ENCODE peak calls at places on chromosomes 5 and 9, in four cellular contexts. One of them, this sample, is unnamed.

GRCh38 chr5:1111727-1112289 is at the start of gene SLC12A7:
- DNase-seq in K562: peak; percentile 50
- DNase-seq in HepG2: no peak
- DNase-seq in GM12878: no peak
- DNase-seq in this sample: peak; percentile 82

GRCh38 chr5:177447066-177447610 is 524 bp downstream of the PRR7 start:
- DNase-seq in K562: peak; percentile 80
- DNase-seq in HepG2: no peak
- DNase-seq in GM12878: no peak
- DNase-seq in this sample: peak; percentile 63

GRCh38 chr5:7904170-7904569 is 35.2 kb downstream of the MTRR start:
- DNase-seq in K562: no peak
- DNase-seq in HepG2: peak; percentile 5
- DNase-seq in GM12878: no peak
- DNase-seq in this sample: no peak

GRCh38 chr5:160837749-160838593 is 14.0 kb downstream of the ATP10B start:
- DNase-seq in K562: no peak
- DNase-seq in HepG2: no peak
- DNase-seq in GM12878: no peak
- DNase-seq in this sample: no peak

GRCh38 chr5:54329731-54330709 is 19.6 kb upstream of the ARL15 start:
- DNase-seq in K562: no peak
- DNase-seq in HepG2: no peak
- DNase-seq in GM12878: no peak
- DNase-seq in this sample: no peak

GRCh38 chr5:126912607-126913006 is 117.8 kb downstream of the MARCHF3 start:
- DNase-seq in K562: no peak
- DNase-seq in HepG2: no peak
- DNase-seq in GM12878: no peak
- DNase-seq in this sample: no peak

GRCh38 chr9:134617836-134618162 is 23.8 kb upstream of the COL5A1 start:
- DNase-seq in K562: no peak
- DNase-seq in HepG2: no peak
- DNase-seq in GM12878: no peak
- DNase-seq in this sample: no peak

GRCh38 chr5:54667136-54667535 is 149.6 kb downstream of the SNX18 start:
- DNase-seq in K562: no peak
- DNase-seq in HepG2: no peak
- DNase-seq in GM12878: no peak
- DNase-seq in this sample: no peak

GRCh38 chr5:34758514-34758913 is 80.5 kb upstream of the TTC23L start:
- DNase-seq in K562: no peak
- DNase-seq in HepG2: no peak
- DNase-seq in GM12878: no peak
- DNase-seq in this sample: no peak

GRCh38 chr5:122311888-122312669 is at the start of gene SNCAIP:
- DNase-seq in K562: peak; percentile 24
- DNase-seq in HepG2: no peak
- DNase-seq in GM12878: no peak
- DNase-seq in this sample: peak; percentile 57

GRCh38 chr5:163822548-163822947 is 317.1 kb downstream of the MAT2B start:
- DNase-seq in K562: no peak
- DNase-seq in HepG2: no peak
- DNase-seq in GM12878: no peak
- DNase-seq in this sample: no peak

GRCh38 chr9:32677931-32678330 is 42.5 kb upstream of the TAF1L start:
- DNase-seq in K562: no peak
- DNase-seq in HepG2: no peak
- DNase-seq in GM12878: no peak
- DNase-seq in this sample: no peak

GRCh38 chr5:142866563-142867275 is 96.5 kb downstream of the ARHGAP26 start:
- DNase-seq in K562: peak; percentile 65
- DNase-seq in HepG2: peak; percentile 74
- DNase-seq in GM12878: peak; percentile 26
- DNase-seq in this sample: peak; percentile 66

GRCh38 chr9:34253460-34253837 is 74.6 kb downstream of the UBAP1 start:
- DNase-seq in K562: no peak
- DNase-seq in HepG2: no peak
- DNase-seq in GM12878: no peak
- DNase-seq in this sample: no peak

GRCh38 chr5:139388198-139388821 is 1.4 kb downstream of the MZB1 start:
- DNase-seq in K562: no peak
- DNase-seq in HepG2: peak; percentile 63
- DNase-seq in GM12878: no peak
- DNase-seq in this sample: no peak

GRCh38 chr9:77017505-77017894 is 2.0 kb upstream of the FOXB2 start:
- DNase-seq in K562: no peak
- DNase-seq in HepG2: no peak
- DNase-seq in GM12878: no peak
- DNase-seq in this sample: no peak

GRCh38 chr9:84782228-84782866 is 112.8 kb downstream of the NTRK2 start:
- DNase-seq in K562: no peak
- DNase-seq in HepG2: no peak
- DNase-seq in GM12878: no peak
- DNase-seq in this sample: no peak

GRCh38 chr9:899440-900184 is 58.1 kb downstream of the DMRT1 start:
- DNase-seq in K562: no peak
- DNase-seq in HepG2: no peak
- DNase-seq in GM12878: peak; percentile 36
- DNase-seq in this sample: peak; percentile 26

GRCh38 chr9:114235113-114235589 is 79.8 kb downstream of the COL27A1 start:
- DNase-seq in K562: no peak
- DNase-seq in HepG2: no peak
- DNase-seq in GM12878: no peak
- DNase-seq in this sample: no peak

GRCh38 chr9:91740713-91741112 is 209.3 kb downstream of the ROR2 start:
- DNase-seq in K562: no peak
- DNase-seq in HepG2: no peak
- DNase-seq in GM12878: no peak
- DNase-seq in this sample: no peak

GRCh38 chr9:94498801-94499454 is 56.0 kb upstream of the PCAT7 start:
- DNase-seq in K562: no peak
- DNase-seq in HepG2: no peak
- DNase-seq in GM12878: no peak
- DNase-seq in this sample: no peak

GRCh38 chr9:68416891-68417570 is 60.6 kb downstream of the PGM5 start:
- DNase-seq in K562: peak; percentile 32
- DNase-seq in HepG2: no peak
- DNase-seq in GM12878: no peak
- DNase-seq in this sample: peak; percentile 39

GRCh38 chr5:111478266-111478665 is 34.1 kb downstream of the STARD4 start:
- DNase-seq in K562: no peak
- DNase-seq in HepG2: no peak
- DNase-seq in GM12878: no peak
- DNase-seq in this sample: no peak

GRCh38 chr9:5554254-5554653 is 43.9 kb downstream of the PDCD1LG2 start:
- DNase-seq in K562: no peak
- DNase-seq in HepG2: no peak
- DNase-seq in GM12878: peak; percentile 66
- DNase-seq in this sample: no peak

GRCh38 chr9:78386746-78387145 is 89.8 kb downstream of the PSAT1 start:
- DNase-seq in K562: no peak
- DNase-seq in HepG2: no peak
- DNase-seq in GM12878: no peak
- DNase-seq in this sample: no peak

DNA sequence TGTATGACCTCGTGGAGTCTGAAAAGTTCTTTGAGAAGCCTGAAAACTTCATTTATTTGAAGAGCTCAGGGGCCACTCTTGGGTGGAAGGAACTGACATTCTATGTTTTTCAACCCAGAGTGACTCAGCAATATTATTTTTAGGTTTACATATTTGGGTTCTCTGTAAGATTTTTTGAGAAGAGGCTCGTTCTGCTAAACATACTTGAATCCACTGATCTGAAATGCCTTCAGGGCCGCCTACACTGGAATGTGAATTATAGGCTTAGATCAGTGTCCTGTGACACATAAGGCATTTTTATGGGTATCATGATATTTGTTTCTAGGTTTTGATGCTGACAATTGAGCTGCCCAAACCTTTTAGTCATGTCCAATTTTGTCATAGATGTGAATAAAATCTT is 86.2 kb downstream of the PSAT1 start:
- DNase-seq in K562: peak; percentile 6
- DNase-seq in HepG2: no peak
- DNase-seq in GM12878: no peak
- DNase-seq in this sample: no peak
- TF ChIP-seq FOXM1 in K562: no peak
- TF ChIP-seq FOXM1 in HepG2: no peak
- TF ChIP-seq FOXM1 in GM12878: no peak
- TF ChIP-seq FOXM1 in this sample: no peak

GRCh38 chr5:179253730-179254129 is 91.5 kb downstream of the ADAMTS2 start:
- DNase-seq in K562: no peak
- DNase-seq in HepG2: no peak
- DNase-seq in GM12878: no peak
- DNase-seq in this sample: no peak
- TF ChIP-seq BHLHE40 in K562: no peak
- TF ChIP-seq BHLHE40 in HepG2: no peak
- TF ChIP-seq BHLHE40 in GM12878: no peak
- TF ChIP-seq BHLHE40 in this sample: no peak

GRCh38 chr5:60024104-60024503 is 130.6 kb upstream of the PDE4D start:
- DNase-seq in K562: no peak
- DNase-seq in HepG2: no peak
- DNase-seq in GM12878: no peak
- DNase-seq in this sample: no peak

GRCh38 chr5:60023255-60023654 is 129.7 kb upstream of the PDE4D start:
- DNase-seq in K562: no peak
- DNase-seq in HepG2: no peak
- DNase-seq in GM12878: no peak
- DNase-seq in this sample: no peak

GRCh38 chr5:60026174-60026573 is 132.6 kb upstream of the PDE4D start:
- DNase-seq in K562: no peak
- DNase-seq in HepG2: no peak
- DNase-seq in GM12878: no peak
- DNase-seq in this sample: no peak
- TF ChIP-seq FOXM1 in K562: no peak
- TF ChIP-seq FOXM1 in HepG2: no peak
- TF ChIP-seq FOXM1 in GM12878: no peak
- TF ChIP-seq FOXM1 in this sample: no peak

GRCh38 chr5:178762960-178763359 is 32.5 kb upstream of the ZNF354A start:
- DNase-seq in K562: no peak
- DNase-seq in HepG2: no peak
- DNase-seq in GM12878: no peak
- DNase-seq in this sample: no peak
- TF ChIP-seq BHLHE40 in K562: no peak
- TF ChIP-seq BHLHE40 in HepG2: no peak
- TF ChIP-seq BHLHE40 in GM12878: no peak
- TF ChIP-seq BHLHE40 in this sample: no peak

DNA sequence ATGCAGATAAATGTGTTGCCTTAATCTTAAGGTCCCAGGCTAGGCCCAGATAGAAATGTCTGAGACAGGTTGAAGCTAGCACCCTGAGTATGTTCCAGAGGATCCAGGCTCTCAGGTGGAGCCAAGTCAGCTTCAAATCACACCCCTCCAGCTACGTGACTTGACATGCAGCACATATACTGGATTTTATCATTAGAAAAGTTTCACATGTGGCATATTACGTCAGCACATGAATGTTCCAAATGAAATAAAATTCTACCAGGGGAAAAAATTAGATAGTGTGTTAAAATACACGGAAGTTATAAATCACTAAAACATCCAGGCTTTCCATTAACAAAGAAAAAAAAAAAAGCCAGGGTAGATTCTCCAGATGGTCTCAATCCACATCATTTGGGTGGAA is 251.7 kb downstream of the MPDZ start:
- DNase-seq in K562: no peak
- DNase-seq in HepG2: no peak
- DNase-seq in GM12878: no peak
- DNase-seq in this sample: no peak
- TF ChIP-seq FOXM1 in K562: no peak
- TF ChIP-seq FOXM1 in HepG2: no peak
- TF ChIP-seq FOXM1 in GM12878: no peak
- TF ChIP-seq FOXM1 in this sample: no peak

DNA sequence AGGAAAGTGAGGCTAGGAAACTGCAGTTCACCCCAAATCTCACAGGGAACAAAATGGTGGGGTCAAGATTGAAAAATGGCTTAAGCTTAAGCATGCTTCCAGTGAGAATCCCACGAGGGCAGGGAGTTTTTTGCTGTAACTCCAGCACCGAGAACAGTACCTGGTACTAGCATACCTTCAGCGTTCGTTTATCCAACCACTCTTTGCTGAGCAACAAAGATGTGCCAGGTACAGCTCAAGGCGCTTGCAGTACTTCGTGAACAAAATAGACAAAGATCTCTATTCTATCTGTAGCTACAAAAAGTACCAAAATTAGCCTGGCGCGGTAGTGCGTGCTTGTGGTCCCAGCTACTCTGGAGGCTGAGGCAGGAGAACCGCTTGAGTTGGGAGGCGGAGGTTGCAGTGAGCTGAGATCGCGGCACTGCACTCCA is 783 bp upstream of the PPP6C start:
- DNase-seq in K562: peak; percentile 47
- DNase-seq in HepG2: no peak
- DNase-seq in GM12878: no peak
- DNase-seq in this sample: no peak
- TF ChIP-seq BHLHE40 in K562: no peak
- TF ChIP-seq BHLHE40 in HepG2: no peak
- TF ChIP-seq BHLHE40 in GM12878: no peak
- TF ChIP-seq BHLHE40 in this sample: no peak

GRCh38 chr9:124214596-124215550 is 42.9 kb upstream of the NEK6 start:
- DNase-seq in K562: peak; percentile 32
- DNase-seq in HepG2: no peak
- DNase-seq in GM12878: no peak
- DNase-seq in this sample: no peak
- TF ChIP-seq FOXM1 in K562: no peak
- TF ChIP-seq FOXM1 in HepG2: no peak
- TF ChIP-seq FOXM1 in GM12878: no peak
- TF ChIP-seq FOXM1 in this sample: no peak